ENCODE peak calls at places on chromosomes 11 and 22, in five cellular contexts. M is NT2/D1, O is colonic mucosa, Z is A673, X is cardiac muscle cell. F is an unnamed sample.

GRCh38 chr11:119874660-119875238 is 145.7 kb upstream of the NECTIN1 start:
- DNase-seq in M (no peak), O (no peak), Z (no peak), X (no peak), F (no peak)

GRCh38 chr22:28220626-28221363 is 301.7 kb upstream of the PITPNB start:
- DNase-seq in M (no peak), O (no peak), Z (no peak), X (peak; percentile 19), F (no peak)

GRCh38 chr11:109605006-109605405 is 183.0 kb downstream of the C11orf87 start:
- DNase-seq in M (no peak), O (no peak), Z (no peak), X (no peak), F (no peak)

GRCh38 chr11:71949034-71949433 is 20.2 kb downstream of the RNF121 start:
- DNase-seq in M (no peak), O (no peak), Z (no peak), X (no peak), F (no peak)

GRCh38 chr22:42699281-42699681 is 21.4 kb downstream of the A4GALT start:
- DNase-seq in M (no peak), O (no peak), Z (no peak), X (no peak), F (no peak)

GRCh38 chr11:130118636-130119387 is 40.8 kb upstream of the ST14 start:
- DNase-seq in M (no peak), O (no peak), Z (no peak), X (no peak), F (no peak)

GRCh38 chr11:44621140-44621681 is 55.7 kb downstream of the CD82 start:
- DNase-seq in M (peak; percentile 82), O (peak; percentile 74), Z (peak; percentile 90), X (peak; percentile 73), F (peak; percentile 88)

GRCh38 chr11:94149435-94149834 is 20.8 kb downstream of the PANX1 start:
- DNase-seq in M (no peak), O (no peak), Z (no peak), X (peak; percentile 85), F (no peak)

GRCh38 chr11:106552694-106553203 is 465.5 kb downstream of the GUCY1A2 start:
- DNase-seq in M (no peak), O (no peak), Z (peak; percentile 10), X (no peak), F (peak; percentile 70)

GRCh38 chr11:32527191-32527590 is 56.4 kb upstream of the EIF3M start:
- DNase-seq in M (no peak), O (no peak), Z (no peak), X (peak; percentile 39), F (no peak)

GRCh38 chr11:117809236-117810055 is 12.4 kb upstream of the DSCAML1 start:
- DNase-seq in M (peak; percentile 58), O (peak; percentile 77), Z (peak; percentile 81), X (peak; percentile 49), F (peak; percentile 81)

GRCh38 chr11:77710358-77710757 is 72.8 kb upstream of the CLNS1A start:
- DNase-seq in M (no peak), O (no peak), Z (no peak), X (no peak), F (no peak)

GRCh38 chr11:82823635-82824614 is 76.3 kb downstream of the PRCP start:
- DNase-seq in M (no peak), O (no peak), Z (peak; percentile 17), X (no peak), F (no peak)

GRCh38 chr22:19720999-19721485 is 2.3 kb upstream of the GP1BB start:
- DNase-seq in M (no peak), O (no peak), Z (no peak), X (no peak), F (no peak)

GRCh38 chr11:7170431-7170830 is 81.3 kb upstream of the SYT9 start:
- DNase-seq in M (no peak), O (no peak), Z (no peak), X (no peak), F (no peak)
- H3K4me1 ChIP-seq in M (no peaks in the 10 kb centered on the region), O (no peaks in the 10 kb centered on the region), Z (no peaks in the 10 kb centered on the region), X (no peaks in the 10 kb centered on the region), F (no peaks in the 10 kb centered on the region)

GRCh38 chr22:23234409-23235161 is 54.3 kb downstream of the BCR start:
- DNase-seq in M (no peak), O (no peak), Z (no peak), X (no peak), F (no peak)

GRCh38 chr22:23233746-23234408 is 53.6 kb downstream of the BCR start:
- DNase-seq in M (no peak), O (no peak), Z (no peak), X (peak; percentile 69), F (no peak)

GRCh38 chr22:23236440-23237139 is 56.3 kb downstream of the BCR start:
- DNase-seq in M (no peak), O (no peak), Z (no peak), X (no peak), F (no peak)

GRCh38 chr22:23236026-23236425 is 55.7 kb downstream of the BCR start:
- DNase-seq in M (no peak), O (no peak), Z (no peak), X (no peak), F (no peak)

DNA sequence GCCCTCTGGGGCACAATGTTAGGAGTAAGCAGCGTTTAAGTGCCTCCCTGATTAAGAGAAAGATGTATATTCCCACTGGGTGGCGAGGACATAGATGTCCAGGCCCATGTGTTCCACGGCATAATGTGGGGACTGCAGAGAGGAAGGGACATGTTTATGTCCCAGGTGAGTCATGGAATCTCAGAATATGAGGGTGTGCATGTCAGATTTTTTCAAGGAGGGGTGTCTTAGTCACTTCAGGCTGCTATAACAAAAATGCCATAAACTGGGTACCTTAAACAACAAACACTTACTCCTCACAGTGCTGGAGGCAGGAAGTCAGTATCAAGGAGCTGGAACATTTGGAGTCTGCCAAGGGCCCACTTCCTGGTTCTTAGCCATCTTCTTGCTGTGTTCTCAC is 55.1 kb downstream of the BCR start:
- DNase-seq in M (no peak), O (no peak), Z (no peak), X (no peak), F (no peak)
- H3K4me1 ChIP-seq in M (peaks cover 34% of the 10 kb centered on the region), O (no peaks in the 10 kb centered on the region), Z (peaks cover 17% of the 10 kb centered on the region), X (peaks cover 20% of the 10 kb centered on the region), F (peaks cover 14% of the 10 kb centered on the region)

GRCh38 chr22:22880645-22881044 is 7.0 kb upstream of the IGLL5 start:
- DNase-seq in M (no peak), O (no peak), Z (no peak), X (no peak), F (no peak)

GRCh38 chr22:22879675-22880029 is 8.0 kb upstream of the IGLL5 start:
- DNase-seq in M (no peak), O (no peak), Z (no peak), X (no peak), F (no peak)

GRCh38 chr22:22877523-22878210 is 9.9 kb upstream of the IGLL5 start:
- DNase-seq in M (peak; percentile 16), O (peak; percentile 68), Z (peak; percentile 76), X (peak; percentile 76), F (peak; percentile 77)

GRCh38 chr22:22878801-22879674 is 8.6 kb upstream of the IGLL5 start:
- DNase-seq in M (no peak), O (no peak), Z (no peak), X (no peak), F (no peak)

DNA sequence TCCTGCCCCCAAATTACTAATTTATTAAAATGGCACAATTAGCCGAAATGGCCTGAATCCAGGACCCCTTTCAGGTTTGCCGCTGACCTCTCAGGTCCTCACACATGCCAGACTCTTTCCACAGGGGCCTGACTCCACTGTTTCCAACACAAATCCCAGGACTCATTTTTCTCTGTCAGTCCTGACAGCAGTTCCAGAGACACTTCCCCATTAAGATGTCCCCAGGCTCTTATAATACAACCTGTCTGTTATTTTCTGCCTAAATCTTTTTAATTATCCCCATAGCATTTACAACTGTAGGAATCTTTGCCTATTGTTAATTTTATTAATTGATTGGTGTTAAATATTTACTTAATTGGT is 9.4 kb upstream of the IGLL5 start:
- DNase-seq in M (no peak), O (no peak), Z (no peak), X (no peak), F (no peak)
- H3K4me1 ChIP-seq in M (no peaks in the 10 kb centered on the region), O (no peaks in the 10 kb centered on the region), Z (no peaks in the 10 kb centered on the region), X (no peaks in the 10 kb centered on the region), F (no peaks in the 10 kb centered on the region)

GRCh38 chr11:123702137-123702536 is 39.3 kb downstream of the ZNF202 start:
- DNase-seq in M (no peak), O (no peak), Z (peak; percentile 75), X (peak; percentile 33), F (no peak)
- H3K4me1 ChIP-seq in M (no peaks in the 10 kb centered on the region), O (no peaks in the 10 kb centered on the region), Z (peaks cover 10% of the 10 kb centered on the region), X (peaks cover 5% of the 10 kb centered on the region), F (no peaks in the 10 kb centered on the region)

GRCh38 chr11:64745523-64746328 is 1.8 kb upstream of the RASGRP2 start:
- DNase-seq in M (no peak), O (peak; percentile 60), Z (peak; percentile 71), X (peak; percentile 75), F (peak; percentile 91)
- H3K4me1 ChIP-seq in M (peaks cover 31% of the 10 kb centered on the region), O (peaks cover 19% of the 10 kb centered on the region), Z (peaks cover 27% of the 10 kb centered on the region), X (peaks cover 5% of the 10 kb centered on the region), F (no peaks in the 10 kb centered on the region)

F was measured in H9.